ENCODE peak calls at places on chromosomes 13 and 19, in eight cellular contexts. H, Z, D, E, Q, M, S and X are unnamed samples.

GRCh38 chr19:34555447-34555846 is 73.9 kb downstream of the WTIP start:
- DNase-seq in H (no peak), Z (no peak), D (no peak), E (peak; percentile 3), Q (no peak), M (no peak), S (no peak), X (no peak)

GRCh38 chr13:21033224-21033855 is 28.0 kb downstream of the LATS2 start:
- DNase-seq in H (no peak), Z (no peak), D (peak; percentile 41), E (peak; percentile 33), Q (no peak), M (no peak), S (no peak), X (no peak)

GRCh38 chr13:41398494-41399190 is 58.7 kb upstream of the RGCC start:
- DNase-seq in H (no peak), Z (no peak), D (no peak), E (no peak), Q (no peak), M (no peak), S (no peak), X (no peak)

GRCh38 chr13:109816979-109817275 is 30.5 kb upstream of the IRS2 start:
- DNase-seq in H (no peak), Z (no peak), D (no peak), E (peak; percentile 39), Q (no peak), M (no peak), S (no peak), X (no peak)

GRCh38 chr13:41457589-41458186 is 338 bp downstream of the RGCC start:
- DNase-seq in H (no peak), Z (no peak), D (no peak), E (no peak), Q (no peak), M (peak; percentile 3), S (peak; percentile 46), X (peak; percentile 26)

GRCh38 chr19:34375598-34375997 is 10.6 kb downstream of the GPI start:
- DNase-seq in H (no peak), Z (no peak), D (no peak), E (no peak), Q (no peak), M (no peak), S (no peak), X (no peak)

GRCh38 chr19:947707-948533 is 22.1 kb downstream of the ARID3A start:
- DNase-seq in H (no peak), Z (peak; percentile 30), D (peak; percentile 59), E (no peak), Q (no peak), M (no peak), S (peak; percentile 95), X (peak; percentile 84)

GRCh38 chr19:42455621-42456081 is 12.9 kb upstream of the CXCL17 start:
- DNase-seq in H (no peak), Z (no peak), D (no peak), E (no peak), Q (peak; percentile 98), M (no peak), S (no peak), X (no peak)

GRCh38 chr19:46374526-46375475 is 27.9 kb downstream of the PPP5C start:
- DNase-seq in H (no peak), Z (no peak), D (no peak), E (no peak), Q (no peak), M (no peak), S (no peak), X (no peak)

GRCh38 chr19:1045247-1045603 is 5.3 kb downstream of the ABCA7 start:
- DNase-seq in H (peak; percentile 59), Z (no peak), D (peak; percentile 24), E (no peak), Q (peak; percentile 59), M (no peak), S (peak; percentile 80), X (peak; percentile 45)

GRCh38 chr13:110129076-110129475 is 177.9 kb downstream of the COL4A1 start:
- DNase-seq in H (no peak), Z (no peak), D (no peak), E (no peak), Q (no peak), M (no peak), S (no peak), X (no peak)

GRCh38 chr13:45149964-45150363 is 29.7 kb downstream of the GTF2F2 start:
- DNase-seq in H (no peak), Z (no peak), D (no peak), E (no peak), Q (no peak), M (no peak), S (no peak), X (no peak)

GRCh38 chr13:92224052-92224821 is 825.8 kb downstream of the GPC5 start:
- DNase-seq in H (no peak), Z (no peak), D (no peak), E (peak; percentile 5), Q (no peak), M (no peak), S (no peak), X (no peak)

GRCh38 chr13:51225034-51225433 is 2.8 kb downstream of the FAM124A start:
- DNase-seq in H (no peak), Z (no peak), D (no peak), E (no peak), Q (no peak), M (no peak), S (no peak), X (no peak)

GRCh38 chr19:658916-659839 is 3.8 kb downstream of the RNF126 start:
- DNase-seq in H (peak; percentile 73), Z (no peak), D (peak; percentile 79), E (peak; percentile 55), Q (no peak), M (no peak), S (no peak), X (no peak)

GRCh38 chr19:20165971-20166592 is 932 bp upstream of the ZNF486 start:
- DNase-seq in H (no peak), Z (no peak), D (no peak), E (no peak), Q (no peak), M (no peak), S (no peak), X (no peak)

GRCh38 chr19:1816530-1817298 is 4.6 kb upstream of the ATP8B3 start:
- DNase-seq in H (no peak), Z (no peak), D (no peak), E (no peak), Q (no peak), M (no peak), S (no peak), X (no peak)

GRCh38 chr13:114065926-114066774 is 66.3 kb downstream of the RASA3 start:
- DNase-seq in H (no peak), Z (no peak), D (peak; percentile 66), E (no peak), Q (no peak), M (no peak), S (no peak), X (no peak)

GRCh38 chr19:43407416-43408005 is 7.2 kb upstream of the TEX101 start:
- DNase-seq in H (no peak), Z (no peak), D (no peak), E (no peak), Q (no peak), M (no peak), S (no peak), X (no peak)

GRCh38 chr13:75877092-75877491 is 241.0 kb downstream of the LMO7 start:
- DNase-seq in H (no peak), Z (no peak), D (no peak), E (no peak), Q (no peak), M (no peak), S (no peak), X (no peak)

GRCh38 chr19:31348416-31349159 is 648 bp downstream of the TSHZ3 start:
- DNase-seq in H (no peak), Z (no peak), D (peak; percentile 42), E (no peak), Q (no peak), M (no peak), S (no peak), X (no peak)

GRCh38 chr19:14943601-14944000 is 2.3 kb downstream of the OR7C2 start:
- DNase-seq in H (no peak), Z (no peak), D (no peak), E (peak; percentile 0), Q (no peak), M (no peak), S (no peak), X (no peak)

GRCh38 chr19:38735257-38735686 is 9.0 kb downstream of the CAPN12 start:
- DNase-seq in H (peak; percentile 52), Z (no peak), D (no peak), E (no peak), Q (peak; percentile 54), M (no peak), S (no peak), X (peak; percentile 49)

GRCh38 chr13:44412341-44412935 is 38.8 kb downstream of the SERP2 start:
- DNase-seq in H (no peak), Z (no peak), D (no peak), E (no peak), Q (no peak), M (no peak), S (no peak), X (no peak)

GRCh38 chr13:87889241-87889640 is 218.1 kb downstream of the SLITRK5 start:
- DNase-seq in H (no peak), Z (no peak), D (no peak), E (no peak), Q (no peak), M (no peak), S (no peak), X (no peak)

GRCh38 chr13:24207841-24208240 is 47.3 kb downstream of the SPATA13 start:
- DNase-seq in H (no peak), Z (no peak), D (no peak), E (no peak), Q (no peak), M (no peak), S (no peak), X (no peak)

GRCh38 chr19:44512326-44513298 is 12.3 kb upstream of the ZNF180 start:
- DNase-seq in H (no peak), Z (no peak), D (no peak), E (peak; percentile 42), Q (peak; percentile 69), M (peak; percentile 59), S (no peak), X (no peak)

GRCh38 chr19:32817252-32817912 is 52.2 kb downstream of the SLC7A9 start:
- DNase-seq in H (no peak), Z (no peak), D (no peak), E (no peak), Q (peak; percentile 88), M (no peak), S (no peak), X (no peak)

GRCh38 chr19:44626067-44626624 is 12.8 kb downstream of the IGSF23 start:
- DNase-seq in H (no peak), Z (no peak), D (no peak), E (peak; percentile 95), Q (peak; percentile 17), M (no peak), S (no peak), X (no peak)